ENCODE peak calls at places on chromosomes 3 and 15, in six cellular contexts. W is C1 segment of cervical spinal cord, O is memory B cell, H is HCT116, Z is cardiac septum, T is ACHN. D is an unnamed sample.

GRCh38 chr15:29344474-29344873 is 74.9 kb upstream of the NSMCE3 start:
- DNase-seq in O (no peak), T (no peak), W (no peak), Z (no peak), H (no peak), D (no peak)

GRCh38 chr3:126900859-126901540 is 81.9 kb upstream of the PLXNA1 start:
- DNase-seq in W (no peak), H (no peak), T (no peak), O (no peak), Z (peak), D (no peak)

GRCh38 chr3:38138347-38139190 is at the start of gene MYD88:
- DNase-seq in T (peak), W (no peak), H (no peak), Z (peak), O (peak), D (peak)

GRCh38 chr3:99699841-99700240 is 61.4 kb downstream of the COL8A1 start:
- DNase-seq in H (no peak), Z (no peak), T (no peak), O (no peak), W (no peak), D (no peak)

GRCh38 chr15:74613089-74613952 is 2.3 kb upstream of the CLK3 start:
- DNase-seq in H (no peak), O (no peak), Z (no peak), T (no peak), W (no peak), D (no peak)

GRCh38 chr15:27820232-27820631 is 278.9 kb downstream of the OCA2 start:
- DNase-seq in T (peak), W (no peak), Z (no peak), O (no peak), H (no peak), D (peak)

GRCh38 chr15:35723120-35723707 is 177.2 kb upstream of the DPH6 start:
- DNase-seq in H (no peak), O (no peak), W (no peak), T (no peak), Z (no peak), D (no peak)

GRCh38 chr3:126105691-126106187 is 21.8 kb upstream of the SLC41A3 start:
- DNase-seq in Z (peak), T (no peak), O (no peak), W (no peak), H (no peak), D (no peak)

GRCh38 chr3:65020233-65020632 is 332.4 kb upstream of the ADAMTS9 start:
- DNase-seq in H (no peak), T (no peak), Z (no peak), O (no peak), W (no peak), D (no peak)

GRCh38 chr3:15476378-15476777 is 45.1 kb downstream of the COLQ start:
- DNase-seq in H (no peak), Z (no peak), W (no peak), O (no peak), T (no peak), D (no peak)

GRCh38 chr3:117036259-117036799 is 326.8 kb downstream of the TUSC7 start:
- DNase-seq in T (no peak), H (no peak), O (no peak), Z (no peak), W (no peak), D (no peak)

D was measured in SW 1271.